ENCODE peak calls at places on chromosomes 6 and 20, in eight cellular contexts. L is brain microvascular endothelial cell; V is psoas muscle; K is breast epithelium; C is CD8-positive, alpha-beta T cell; O is OCI-LY7; F is IMR-90; H is fibroblast of lung. E is an unnamed sample.

GRCh38 chr6:68635706-68636513 is 828 bp downstream of the ADGRB3 start:
- DNase-seq in L (peak), V (peak), K (peak), C (no peak), O (no peak), F (no peak), H (peak), E (no peak)

GRCh38 chr20:63594043-63594561 is 20.1 kb upstream of the HELZ2 start:
- DNase-seq in L (peak), V (no peak), K (no peak), C (no peak), O (no peak), F (peak), H (peak), E (no peak)

GRCh38 chr6:142374090-142374783 is 72.4 kb downstream of the ADGRG6 start:
- DNase-seq in L (no peak), V (no peak), K (no peak), C (no peak), O (no peak), F (no peak), H (no peak), E (no peak)

GRCh38 chr6:4008324-4009047 is 70.5 kb downstream of the FAM217A start:
- DNase-seq in L (peak), V (no peak), K (no peak), C (no peak), O (peak), F (peak), H (peak), E (no peak)

GRCh38 chr6:113739066-113739655 is 118.0 kb upstream of the MARCKS start:
- DNase-seq in L (no peak), V (peak), K (no peak), C (no peak), O (no peak), F (no peak), H (no peak), E (no peak)

GRCh38 chr20:18666803-18667460 is 79.1 kb downstream of the DTD1 start:
- DNase-seq in L (no peak), V (no peak), K (no peak), C (no peak), O (no peak), F (no peak), H (no peak), E (no peak)

GRCh38 chr6:148423133-148423532 is 80.5 kb downstream of the SASH1 start:
- DNase-seq in L (no peak), V (no peak), K (no peak), C (no peak), O (no peak), F (peak), H (peak), E (no peak)

GRCh38 chr6:32664827-32665362 is 1.6 kb downstream of the HLA-DQB1 start:
- DNase-seq in L (no peak), V (peak), K (no peak), C (no peak), O (no peak), F (no peak), H (no peak), E (peak)

GRCh38 chr6:11126876-11127275 is 15.4 kb upstream of the ERVFRD-1 start:
- DNase-seq in L (peak), V (no peak), K (no peak), C (no peak), O (no peak), F (peak), H (no peak), E (no peak)

GRCh38 chr20:52493177-52493711 is 301.7 kb upstream of the ZFP64 start:
- DNase-seq in L (no peak), V (no peak), K (no peak), C (no peak), O (no peak), F (peak), H (no peak), E (no peak)

GRCh38 chr6:158323561-158323958 is 11.3 kb downstream of the TULP4 start:
- DNase-seq in L (no peak), V (no peak), K (no peak), C (no peak), O (no peak), F (no peak), H (no peak), E (no peak)

GRCh38 chr6:79719248-79719975 is 88.3 kb downstream of the SH3BGRL2 start:
- DNase-seq in L (peak), V (no peak), K (no peak), C (no peak), O (no peak), F (peak), H (peak), E (no peak)

GRCh38 chr6:167737205-167737830 is 89.4 kb upstream of the AFDN start:
- DNase-seq in L (no peak), V (no peak), K (no peak), C (no peak), O (no peak), F (no peak), H (no peak), E (no peak)

GRCh38 chr20:58544301-58544700 is 29.1 kb upstream of the APCDD1L start:
- DNase-seq in L (no peak), V (no peak), K (peak), C (no peak), O (no peak), F (no peak), H (no peak), E (no peak)

GRCh38 chr20:21339499-21339898 is 36.4 kb downstream of the XRN2 start:
- DNase-seq in L (no peak), V (no peak), K (no peak), C (no peak), O (no peak), F (peak), H (no peak), E (no peak)

GRCh38 chr20:7695622-7696021 is 244.6 kb downstream of the HAO1 start:
- DNase-seq in L (peak), V (no peak), K (no peak), C (no peak), O (no peak), F (peak), H (no peak), E (no peak)

GRCh38 chr20:38730989-38731737 is 6.9 kb downstream of the SLC32A1 start:
- DNase-seq in L (peak), V (peak), K (peak), C (peak), O (peak), F (peak), H (peak), E (peak)

GRCh38 chr6:170292111-170292777 is 1.4 kb upstream of the DLL1 start:
- DNase-seq in L (no peak), V (no peak), K (no peak), C (no peak), O (no peak), F (no peak), H (no peak), E (no peak)

GRCh38 chr6:122818866-122819265 is 29.8 kb downstream of the SMPDL3A start:
- DNase-seq in L (no peak), V (no peak), K (no peak), C (no peak), O (no peak), F (no peak), H (no peak), E (no peak)

GRCh38 chr6:30870546-30870945 is 13.8 kb upstream of the DDR1 start:
- DNase-seq in L (no peak), V (no peak), K (no peak), C (no peak), O (no peak), F (no peak), H (no peak), E (no peak)

GRCh38 chr20:60395993-60396392 is 437.8 kb downstream of the CDH26 start:
- DNase-seq in L (no peak), V (no peak), K (no peak), C (no peak), O (no peak), F (no peak), H (no peak), E (no peak)

GRCh38 chr6:154543638-154544037 is 33.2 kb upstream of the CNKSR3 start:
- DNase-seq in L (no peak), V (no peak), K (no peak), C (no peak), O (no peak), F (peak), H (peak), E (no peak)

GRCh38 chr6:799769-800168 is 106.8 kb upstream of the EXOC2 start:
- DNase-seq in L (no peak), V (no peak), K (no peak), C (no peak), O (no peak), F (no peak), H (no peak), E (no peak)

GRCh38 chr6:8180327-8181161 is 78.2 kb upstream of the EEF1E1 start:
- DNase-seq in L (peak), V (no peak), K (no peak), C (no peak), O (no peak), F (peak), H (peak), E (no peak)

GRCh38 chr20:8811801-8812594 is 256.9 kb upstream of the PLCB4 start:
- DNase-seq in L (no peak), V (no peak), K (no peak), C (no peak), O (no peak), F (no peak), H (no peak), E (no peak)
- H3K27ac ChIP-seq in L (no peak), V (no peak), K (peak), C (no peak), O (no peak), F (no peak), H (no peak), E (no peak)

GRCh38 chr6:111253999-111254778 is 166.9 kb downstream of the SLC16A10 start:
- DNase-seq in L (no peak), V (no peak), K (no peak), C (no peak), O (no peak), F (no peak), H (no peak), E (no peak)

GRCh38 chr6:111259089-111259831 is 172.0 kb downstream of the SLC16A10 start:
- DNase-seq in L (peak), V (peak), K (peak), C (peak), O (peak), F (peak), H (peak), E (peak)

GRCh38 chr6:111258615-111259088 is 171.3 kb downstream of the SLC16A10 start:
- DNase-seq in L (no peak), V (no peak), K (no peak), C (no peak), O (no peak), F (no peak), H (no peak), E (no peak)

GRCh38 chr6:111254779-111255166 is 167.5 kb downstream of the SLC16A10 start:
- DNase-seq in L (no peak), V (no peak), K (no peak), C (no peak), O (no peak), F (no peak), H (no peak), E (no peak)

GRCh38 chr6:111256646-111257045 is 169.3 kb downstream of the SLC16A10 start:
- DNase-seq in L (no peak), V (no peak), K (no peak), C (no peak), O (no peak), F (no peak), H (peak), E (no peak)
- TF ChIP-seq CTCF in L (peak), V (peak), K (no peak), C (no peak), O (peak), F (peak), H (no peak), E (no peak)

GRCh38 chr6:7088076-7088742 is 19.6 kb upstream of the RREB1 start:
- DNase-seq in L (no peak), V (no peak), K (no peak), C (no peak), O (no peak), F (no peak), H (no peak), E (no peak)
- H3K4me3 ChIP-seq in L (no peak), V (no peak), K (no peak), C (peak), O (no peak), F (no peak), H (no peak), E (no peak)

DNA sequence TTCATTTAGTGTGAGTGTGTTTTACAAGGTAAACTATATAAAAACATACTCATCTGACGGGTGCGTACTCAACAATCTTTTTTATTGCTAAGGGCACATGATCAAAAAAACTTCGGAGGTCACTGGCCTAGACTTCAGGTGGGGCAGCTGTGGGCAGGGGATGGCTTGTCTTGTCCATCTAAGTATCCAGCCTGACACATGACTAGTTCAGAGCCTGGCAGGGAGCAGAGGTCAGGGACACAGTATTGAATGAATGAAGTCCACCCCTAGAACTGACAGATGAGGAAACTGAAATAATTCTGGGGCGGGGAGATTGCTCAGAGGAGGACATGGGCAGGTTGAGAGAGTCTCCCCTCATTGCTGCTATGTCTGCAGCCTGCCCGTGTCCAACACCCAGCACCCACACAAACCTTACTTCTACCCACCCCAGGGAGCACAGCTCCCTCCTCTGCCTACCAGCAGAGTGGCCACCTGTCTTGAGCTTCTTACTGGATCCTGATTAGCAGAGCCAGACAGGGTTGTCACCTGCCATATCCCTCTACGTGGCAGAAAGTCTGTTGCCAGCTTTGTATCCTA is 48.9 kb downstream of the MRPL14 start:
- DNase-seq in L (no peak), V (peak), K (no peak), C (no peak), O (no peak), F (no peak), H (no peak), E (no peak)
- H3K27ac ChIP-seq in L (no peak), V (no peak), K (no peak), C (no peak), O (no peak), F (no peak), H (no peak), E (no peak)

GRCh38 chr6:52000064-52000463 is 87.3 kb downstream of the PKHD1 start:
- DNase-seq in L (no peak), V (no peak), K (no peak), C (no peak), O (no peak), F (no peak), H (no peak), E (no peak)
- TF ChIP-seq CTCF in L (no peak), V (no peak), K (no peak), C (no peak), O (no peak), F (no peak), H (no peak), E (no peak)

GRCh38 chr6:12958052-12958706 is 241.6 kb downstream of the PHACTR1 start:
- DNase-seq in L (peak), V (no peak), K (no peak), C (no peak), O (no peak), F (no peak), H (no peak), E (no peak)

GRCh38 chr6:12957321-12958051 is 240.9 kb downstream of the PHACTR1 start:
- DNase-seq in L (peak), V (peak), K (no peak), C (no peak), O (no peak), F (peak), H (peak), E (peak)

GRCh38 chr6:12950879-12951814 is 234.6 kb downstream of the PHACTR1 start:
- DNase-seq in L (no peak), V (no peak), K (no peak), C (no peak), O (no peak), F (no peak), H (no peak), E (no peak)

GRCh38 chr6:12956991-12957320 is 240.4 kb downstream of the PHACTR1 start:
- DNase-seq in L (no peak), V (no peak), K (no peak), C (no peak), O (no peak), F (no peak), H (no peak), E (no peak)

GRCh38 chr6:12955996-12956395 is 239.4 kb downstream of the PHACTR1 start:
- DNase-seq in L (no peak), V (no peak), K (no peak), C (no peak), O (no peak), F (no peak), H (no peak), E (no peak)
- H3K4me3 ChIP-seq in L (no peak), V (no peak), K (no peak), C (no peak), O (no peak), F (no peak), H (no peak), E (no peak)

GRCh38 chr20:13121840-13122515 is 99.1 kb upstream of the ISM1 start:
- DNase-seq in L (no peak), V (no peak), K (no peak), C (no peak), O (no peak), F (no peak), H (no peak), E (no peak)

GRCh38 chr20:13128173-13128572 is 92.9 kb upstream of the ISM1 start:
- DNase-seq in L (no peak), V (no peak), K (no peak), C (no peak), O (no peak), F (no peak), H (no peak), E (no peak)

GRCh38 chr20:13130100-13130706 is 90.9 kb upstream of the ISM1 start:
- DNase-seq in L (no peak), V (no peak), K (no peak), C (no peak), O (no peak), F (no peak), H (no peak), E (no peak)

GRCh38 chr20:13130707-13131103 is 90.4 kb upstream of the ISM1 start:
- DNase-seq in L (no peak), V (no peak), K (no peak), C (no peak), O (no peak), F (peak), H (no peak), E (no peak)

DNA sequence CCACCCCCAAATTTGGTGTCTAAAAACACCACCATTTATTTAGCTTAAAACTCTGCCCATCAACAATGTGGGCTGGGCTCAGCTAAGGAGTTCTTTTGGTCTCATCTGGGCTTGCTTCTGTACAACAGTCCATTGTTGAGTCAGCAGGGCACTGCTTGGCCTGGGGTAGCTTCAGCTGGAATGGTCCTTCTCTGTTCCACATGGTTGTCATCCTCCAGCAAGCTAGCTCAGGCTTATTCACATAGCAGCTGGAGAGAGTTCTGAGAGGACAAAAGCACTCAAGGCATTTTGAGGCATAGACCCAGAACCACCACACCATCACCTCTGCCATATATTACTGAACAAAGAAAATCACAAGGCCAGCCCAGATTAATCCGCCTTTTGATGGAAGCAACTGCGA is 95.6 kb upstream of the ISM1 start:
- DNase-seq in L (no peak), V (no peak), K (no peak), C (no peak), O (no peak), F (no peak), H (no peak), E (no peak)
- H3K27ac ChIP-seq in L (no peak), V (no peak), K (no peak), C (no peak), O (no peak), F (no peak), H (no peak), E (no peak)

GRCh38 chr6:43097098-43097489 is 21.0 kb downstream of the PTK7 start:
- DNase-seq in L (no peak), V (no peak), K (no peak), C (no peak), O (peak), F (no peak), H (no peak), E (no peak)
- TF ChIP-seq CTCF in L (peak), V (no peak), K (no peak), C (no peak), O (no peak), F (no peak), H (no peak), E (no peak)

GRCh38 chr6:116665464-116665863 is 3.1 kb downstream of the ZUP1 start:
- DNase-seq in L (no peak), V (no peak), K (no peak), C (no peak), O (no peak), F (no peak), H (no peak), E (no peak)
- H3K4me3 ChIP-seq in L (no peak), V (no peak), K (no peak), C (no peak), O (peak), F (no peak), H (peak), E (no peak)

E was measured in pancreas.